ENCODE peak calls at places on chromosomes 2 and 18, in seven cellular contexts. P, W, Y, E, D, X and M are unnamed samples.
A peak's percentile ranks its signal among the peaks of the same experiment; 100 is the strongest.

GRCh38 chr2:667332-668000 is 9.7 kb downstream of the TMEM18 start:
- DNase-seq in X (peak; percentile 85), Y (no peak), W (peak; percentile 77), P (no peak), D (peak; percentile 57), E (peak; percentile 53), M (peak; percentile 75)

GRCh38 chr2:227817336-227817735 is 3.7 kb downstream of the CCL20 start:
- DNase-seq in X (no peak), E (no peak), P (no peak), D (no peak), W (no peak), Y (no peak), M (no peak)

GRCh38 chr2:151042938-151043337 is 218.7 kb downstream of the RBM43 start:
- DNase-seq in X (no peak), P (no peak), W (no peak), E (no peak), D (no peak), Y (no peak), M (no peak)

GRCh38 chr2:189157431-189157830 is 22.1 kb downstream of the COL5A2 start:
- DNase-seq in D (no peak), Y (no peak), W (no peak), E (no peak), P (no peak), X (no peak), M (no peak)

GRCh38 chr2:47819834-47820233 is 36.9 kb downstream of the MSH6 start:
- DNase-seq in E (peak; percentile 11), Y (no peak), W (peak; percentile 21), X (peak; percentile 29), P (no peak), D (no peak), M (no peak)

GRCh38 chr2:235658371-235659174 is 164.7 kb downstream of the AGAP1 start:
- DNase-seq in P (no peak), Y (peak; percentile 68), D (peak; percentile 84), W (no peak), E (no peak), X (no peak), M (no peak)

GRCh38 chr2:68740184-68740914 is 5.7 kb downstream of the ARHGAP25 start:
- DNase-seq in P (no peak), X (peak; percentile 31), Y (no peak), E (no peak), D (no peak), W (peak; percentile 77), M (peak; percentile 16)

GRCh38 chr18:63894367-63894766 is 6.9 kb downstream of the SERPINB2 start:
- DNase-seq in P (no peak), X (no peak), Y (no peak), E (no peak), W (no peak), D (no peak), M (no peak)

GRCh38 chr2:160205511-160205910 is 5.4 kb upstream of the ITGB6 start:
- DNase-seq in D (no peak), P (peak; percentile 95), X (peak; percentile 99), Y (peak; percentile 81), W (peak; percentile 83), E (peak; percentile 87), M (peak; percentile 99)

GRCh38 chr2:120937736-120938131 is 202.1 kb downstream of the GLI2 start:
- DNase-seq in W (peak; percentile 89), D (no peak), P (peak; percentile 33), Y (no peak), X (peak; percentile 61), E (no peak), M (peak; percentile 72)

GRCh38 chr2:192010073-192010472 is 163.2 kb upstream of the CAVIN2 start:
- DNase-seq in E (no peak), W (no peak), P (no peak), X (no peak), Y (no peak), D (no peak), M (no peak)

GRCh38 chr2:81483254-81483653 is 1178.7 kb upstream of the LRRTM1 start:
- DNase-seq in D (no peak), W (no peak), X (no peak), E (no peak), Y (no peak), P (no peak), M (no peak)

GRCh38 chr18:26307161-26307773 is 81.0 kb downstream of the TAF4B start:
- DNase-seq in E (no peak), Y (no peak), D (peak; percentile 76), X (peak; percentile 81), P (peak; percentile 27), W (peak; percentile 66), M (peak; percentile 69)

GRCh38 chr2:186853871-186854435 is 5.0 kb upstream of the ZSWIM2 start:
- DNase-seq in Y (no peak), W (no peak), E (no peak), D (no peak), P (no peak), X (peak; percentile 63), M (peak; percentile 25)

GRCh38 chr2:10526281-10526680 is 78.2 kb upstream of the ODC1 start:
- DNase-seq in D (no peak), P (no peak), E (no peak), Y (no peak), X (no peak), W (no peak), M (no peak)

GRCh38 chr2:205001306-205001966 is 456.2 kb downstream of the PARD3B start:
- DNase-seq in D (no peak), X (no peak), W (no peak), P (no peak), E (no peak), Y (no peak), M (no peak)

GRCh38 chr2:97360202-97360601 is 229.5 kb downstream of the ANKRD36B start:
- DNase-seq in E (no peak), Y (no peak), D (peak; percentile 43), P (no peak), X (no peak), W (no peak), M (no peak)

GRCh38 chr2:205964111-205964761 is 121.7 kb downstream of the INO80D start:
- DNase-seq in E (no peak), P (no peak), X (no peak), W (no peak), D (no peak), Y (no peak), M (no peak)

GRCh38 chr2:23624378-23624777 is 239.4 kb downstream of the KLHL29 start:
- DNase-seq in W (no peak), X (peak; percentile 25), Y (no peak), P (no peak), E (no peak), D (peak; percentile 72), M (no peak)

DNA sequence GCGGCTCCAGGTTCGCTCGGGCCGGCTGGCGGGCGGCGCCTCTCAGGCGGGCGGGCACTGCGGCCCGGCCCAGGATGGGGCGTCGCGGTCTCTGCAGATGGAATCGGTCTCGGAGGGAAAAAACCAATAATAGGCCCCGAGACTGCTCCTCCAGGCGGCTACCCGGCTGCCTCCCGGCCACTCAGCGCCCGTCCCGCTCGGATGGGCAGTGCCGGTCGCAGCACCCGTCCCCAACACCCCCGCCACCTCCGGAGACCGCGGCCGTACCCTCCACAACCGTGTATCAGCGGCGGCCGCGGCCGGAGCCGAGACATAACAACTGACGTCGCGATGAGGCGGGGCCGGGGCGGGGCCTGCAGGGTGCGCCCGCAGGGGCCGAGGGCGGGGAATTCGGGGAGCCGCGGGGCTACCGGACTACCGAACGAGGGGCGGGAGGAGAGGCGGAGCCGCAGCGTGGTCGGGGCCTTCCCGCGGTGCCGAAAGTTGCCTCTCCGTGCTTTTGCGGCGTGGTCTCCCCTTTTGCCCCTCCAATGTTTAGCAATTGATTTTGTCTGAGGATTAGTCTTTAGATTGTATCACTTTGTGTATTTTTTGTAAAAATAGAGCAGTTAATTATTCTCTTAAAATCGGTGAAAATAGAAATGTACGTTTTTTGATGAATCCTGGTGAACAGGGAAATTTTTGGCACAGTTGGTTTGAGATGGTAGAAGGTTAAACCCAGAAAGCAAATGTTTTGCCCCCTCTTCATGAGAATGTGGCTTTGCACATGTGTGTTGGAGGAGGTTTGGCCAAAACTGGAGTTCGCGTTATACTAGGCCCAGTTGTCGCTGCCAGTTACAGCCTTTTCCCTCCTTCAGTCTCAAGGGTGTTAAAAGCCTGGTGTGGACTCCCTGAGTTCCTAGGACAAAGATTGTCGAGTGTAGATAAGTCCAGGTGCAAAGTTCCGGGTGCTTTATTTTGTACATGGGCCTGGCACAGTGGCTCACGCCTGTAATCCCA is at the start of gene RNF103:
- DNase-seq in Y (peak; percentile 95), E (peak; percentile 44), D (peak; percentile 95), X (peak; percentile 91), W (peak; percentile 91), P (peak; percentile 93), M (peak; percentile 92)
- TF ChIP-seq CTCF in Y (no peak), E (no peak), D (no peak), X (no peak), W (no peak), P (no peak), M (no peak)

GRCh38 chr2:172038604-172039003 is 38.9 kb downstream of the METAP1D start:
- DNase-seq in D (no peak), W (peak; percentile 61), E (peak; percentile 95), Y (no peak), P (no peak), X (peak; percentile 44), M (no peak)

GRCh38 chr2:172040311-172040710 is 40.6 kb downstream of the METAP1D start:
- DNase-seq in E (no peak), X (peak; percentile 3), P (no peak), W (no peak), D (no peak), Y (no peak), M (no peak)

GRCh38 chr2:172038121-172038520 is 38.4 kb downstream of the METAP1D start:
- DNase-seq in Y (no peak), W (no peak), E (no peak), X (no peak), D (no peak), P (no peak), M (no peak)

DNA sequence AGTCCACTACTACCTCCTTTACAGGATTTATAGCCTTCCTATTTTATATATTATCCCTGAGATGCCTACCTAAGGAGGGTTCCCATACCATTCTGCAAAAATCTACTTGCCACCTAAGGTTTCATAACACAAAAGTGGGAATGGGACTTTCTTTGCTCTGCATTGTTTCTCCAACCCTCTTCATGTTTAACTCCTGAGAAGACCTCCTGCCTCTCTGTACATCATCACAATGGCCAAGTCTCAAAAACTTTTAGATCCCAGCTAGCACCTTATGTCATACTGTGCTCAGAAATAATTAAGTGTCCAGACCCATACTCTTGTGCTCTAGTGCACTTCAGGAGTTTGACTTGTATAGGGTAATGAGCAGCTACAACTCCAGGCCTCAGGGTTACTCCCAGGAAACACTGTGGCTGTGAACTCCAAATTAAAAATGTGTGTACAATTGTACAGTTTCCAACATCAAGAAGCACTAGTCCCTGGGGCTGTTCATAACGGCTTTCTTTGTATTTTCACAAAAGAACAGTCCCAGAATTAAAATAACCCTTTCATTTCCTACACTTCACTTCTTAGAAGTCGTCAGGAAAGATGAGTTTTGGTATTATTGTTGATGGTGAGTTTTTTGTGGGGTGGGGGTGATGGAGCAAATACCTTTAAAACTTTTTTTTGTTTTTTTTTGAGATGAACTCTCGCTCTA is 39.4 kb downstream of the METAP1D start:
- DNase-seq in E (no peak), D (no peak), X (no peak), Y (no peak), P (no peak), W (no peak), M (no peak)
- H3K4me3 ChIP-seq in E (no peak overlapping the region), D (no peak overlapping the region), X (no peak overlapping the region), Y (no peak overlapping the region), P (no peak overlapping the region), W (no peak overlapping the region), M (no peak overlapping the region)

GRCh38 chr2:152627010-152627957 is 90.0 kb downstream of the PRPF40A start:
- DNase-seq in D (peak; percentile 19), W (peak; percentile 57), E (no peak), P (no peak), Y (no peak), X (peak; percentile 64), M (peak; percentile 55)
- TF ChIP-seq CTCF in D (peak; percentile 55), W (peak; percentile 67), E (peak; percentile 67), P (peak; percentile 54), Y (peak; percentile 25), X (peak; percentile 61), M (peak; percentile 58)

GRCh38 chr2:42924436-42924897 is 132.1 kb upstream of the HAAO start:
- DNase-seq in P (no peak), D (no peak), E (no peak), X (peak; percentile 77), Y (no peak), W (no peak), M (no peak)
- H3K4me3 ChIP-seq in P (peak overlapping the region; percentile 46), D (peak overlapping the region; percentile 36), E (peak overlapping the region; percentile 13), X (no peak overlapping the region), Y (no peak overlapping the region), W (no peak overlapping the region), M (no peak overlapping the region)